ENCODE peak calls at places on chromosomes 13 and 19, in seven cellular contexts. One of them, this sample, is unnamed.

GRCh38 chr13:44368062-44368591 is 5.5 kb upstream of the SERP2 start:
- DNase-seq in lower lobe of right lung: no peak
- DNase-seq in HS-27A: no peak
- DNase-seq in mucosa of descending colon: no peak
- DNase-seq in SHP77: no peak
- DNase-seq in COR-L47: no peak
- DNase-seq in activated B cell treated with CpG ODN at 0.5 μM for 24 hours: no peak
- DNase-seq in this sample: no peak

GRCh38 chr19:33374406-33374703 is 846 bp downstream of the CEBPG start:
- DNase-seq in COR-L47: peak
- DNase-seq in activated B cell treated with CpG ODN at 0.5 μM for 24 hours: no peak
- DNase-seq in HS-27A: no peak
- DNase-seq in SHP77: peak
- DNase-seq in lower lobe of right lung: no peak
- DNase-seq in mucosa of descending colon: peak
- DNase-seq in this sample: no peak

GRCh38 chr13:45545686-45546409 is 69.7 kb downstream of the ERICH6B start:
- DNase-seq in HS-27A: no peak
- DNase-seq in activated B cell treated with CpG ODN at 0.5 μM for 24 hours: no peak
- DNase-seq in mucosa of descending colon: no peak
- DNase-seq in SHP77: no peak
- DNase-seq in COR-L47: no peak
- DNase-seq in lower lobe of right lung: no peak
- DNase-seq in this sample: no peak

GRCh38 chr19:47240996-47241918 is 10.3 kb upstream of the BBC3 start:
- DNase-seq in COR-L47: peak
- DNase-seq in SHP77: peak
- DNase-seq in lower lobe of right lung: peak
- DNase-seq in mucosa of descending colon: peak
- DNase-seq in activated B cell treated with CpG ODN at 0.5 μM for 24 hours: peak
- DNase-seq in HS-27A: no peak
- DNase-seq in this sample: peak

GRCh38 chr19:13215572-13216380 is 65.6 kb downstream of the IER2 start:
- DNase-seq in HS-27A: no peak
- DNase-seq in mucosa of descending colon: no peak
- DNase-seq in activated B cell treated with CpG ODN at 0.5 μM for 24 hours: peak
- DNase-seq in SHP77: no peak
- DNase-seq in COR-L47: no peak
- DNase-seq in lower lobe of right lung: no peak
- DNase-seq in this sample: no peak

GRCh38 chr19:55355213-55355821 is 798 bp upstream of the COX6B2 start:
- DNase-seq in SHP77: no peak
- DNase-seq in activated B cell treated with CpG ODN at 0.5 μM for 24 hours: no peak
- DNase-seq in HS-27A: no peak
- DNase-seq in lower lobe of right lung: no peak
- DNase-seq in mucosa of descending colon: peak
- DNase-seq in COR-L47: peak
- DNase-seq in this sample: no peak

GRCh38 chr13:50400035-50400726 is 384.9 kb downstream of the KCNRG start:
- DNase-seq in lower lobe of right lung: no peak
- DNase-seq in mucosa of descending colon: no peak
- DNase-seq in COR-L47: no peak
- DNase-seq in HS-27A: no peak
- DNase-seq in activated B cell treated with CpG ODN at 0.5 μM for 24 hours: no peak
- DNase-seq in SHP77: no peak
- DNase-seq in this sample: no peak

GRCh38 chr19:3585301-3586123 is at the start of gene GIPC3:
- DNase-seq in activated B cell treated with CpG ODN at 0.5 μM for 24 hours: peak
- DNase-seq in lower lobe of right lung: no peak
- DNase-seq in COR-L47: no peak
- DNase-seq in HS-27A: no peak
- DNase-seq in SHP77: no peak
- DNase-seq in mucosa of descending colon: no peak
- DNase-seq in this sample: no peak

GRCh38 chr19:55373993-55374757 is 2.5 kb upstream of the TMEM190 start:
- DNase-seq in lower lobe of right lung: no peak
- DNase-seq in mucosa of descending colon: no peak
- DNase-seq in activated B cell treated with CpG ODN at 0.5 μM for 24 hours: no peak
- DNase-seq in COR-L47: no peak
- DNase-seq in HS-27A: peak
- DNase-seq in SHP77: no peak
- DNase-seq in this sample: peak

GRCh38 chr19:19160489-19161035 is 9.5 kb downstream of the MEF2B start:
- DNase-seq in COR-L47: no peak
- DNase-seq in SHP77: no peak
- DNase-seq in lower lobe of right lung: no peak
- DNase-seq in mucosa of descending colon: no peak
- DNase-seq in HS-27A: no peak
- DNase-seq in activated B cell treated with CpG ODN at 0.5 μM for 24 hours: peak
- DNase-seq in this sample: peak

This sample was measured in memory B cell.